ENCODE peak calls at places on chromosomes 4 and X, in seven cellular contexts. D is body of pancreas, X is IMR-90, V is Calu3, E is type B pancreatic cell, T is endodermal cell, A is fibroblast of pulmonary artery. I is an unnamed sample.

GRCh38 chr4:7420661-7421040 is 14.1 kb downstream of the PSAPL1 start:
- DNase-seq in D (peak; percentile 8), X (no peak), V (no peak), E (no peak), T (peak; percentile 24), A (no peak), I (no peak)

GRCh38 chr4:30429813-30430466 is 290.2 kb upstream of the PCDH7 start:
- DNase-seq in D (no peak), X (peak; percentile 87), V (no peak), E (no peak), T (no peak), A (peak; percentile 82), I (no peak)

GRCh38 chr4:155667538-155668511 is 1.2 kb downstream of the GUCY1A1 start:
- DNase-seq in D (peak; percentile 36), X (peak; percentile 27), V (peak; percentile 45), E (peak; percentile 73), T (peak; percentile 76), A (peak; percentile 35), I (peak; percentile 35)

GRCh38 chr4:107837298-107837697 is 12.6 kb downstream of the SGMS2 start:
- DNase-seq in D (no peak), X (no peak), V (no peak), E (no peak), T (no peak), A (no peak), I (no peak)

GRCh38 chrX:134727363-134727762 is 69.1 kb upstream of the PLAC1 start:
- DNase-seq in D (no peak), X (no peak), V (no peak), E (no peak), T (no peak), A (no peak), I (no peak)

GRCh38 chr4:38160487-38161207 is 200.4 kb downstream of the PTTG2 start:
- DNase-seq in D (peak; percentile 71), X (peak; percentile 99), V (peak; percentile 62), E (no peak), T (peak; percentile 55), A (peak; percentile 99), I (no peak)

GRCh38 chr4:121951570-121952110 is at the start of gene TRPC3:
- DNase-seq in D (no peak), X (peak; percentile 25), V (no peak), E (peak; percentile 70), T (peak; percentile 74), A (no peak), I (no peak)

GRCh38 chr4:8144359-8144758 is 14.3 kb downstream of the ABLIM2 start:
- DNase-seq in D (no peak), X (no peak), V (no peak), E (no peak), T (peak; percentile 78), A (no peak), I (no peak)

GRCh38 chr4:37759833-37760232 is 66.7 kb upstream of the PGM2 start:
- DNase-seq in D (no peak), X (no peak), V (no peak), E (no peak), T (no peak), A (no peak), I (no peak)

DNA sequence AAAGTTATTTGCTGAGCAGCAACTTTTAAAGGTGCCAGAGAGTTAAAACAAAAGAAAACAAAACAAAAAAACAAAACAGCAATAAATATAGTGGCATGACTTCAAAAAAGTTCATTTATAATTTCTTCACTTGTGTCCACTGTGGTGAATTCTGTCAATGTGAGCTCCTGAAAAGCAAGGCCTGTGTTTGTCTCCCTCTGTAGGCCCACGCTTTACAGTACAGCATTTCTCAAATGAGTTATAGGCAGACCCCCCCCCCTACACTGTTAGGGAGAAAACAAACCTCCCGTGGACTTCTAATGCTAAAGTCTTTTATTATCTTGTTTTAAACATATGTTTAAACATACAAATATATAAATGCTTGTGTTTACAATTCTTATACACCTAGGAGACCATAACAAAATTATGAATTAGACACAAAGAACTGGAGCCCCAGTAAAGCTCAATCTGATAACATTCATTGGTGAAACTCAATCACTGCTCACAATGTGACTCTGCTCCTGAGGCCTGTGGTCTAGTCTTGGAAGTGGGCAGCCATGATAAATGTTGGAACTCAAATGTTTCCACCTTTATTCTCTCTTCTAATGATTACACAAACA is 47.0 kb upstream of the SCOC start:
- DNase-seq in D (no peak), X (peak; percentile 65), V (peak; percentile 14), E (no peak), T (peak; percentile 66), A (peak; percentile 73), I (no peak)
- TF ChIP-seq CTCF in D (peak; percentile 51), X (peak; percentile 74), V (peak; percentile 32), E (peak; percentile 75), T (peak; percentile 86), A (peak; percentile 76), I (no peak)

GRCh38 chr4:123994917-123995316 is 598.3 kb downstream of the SPRY1 start:
- DNase-seq in D (no peak), X (no peak), V (no peak), E (no peak), T (no peak), A (no peak), I (no peak)
- TF ChIP-seq CTCF in D (no peak), X (no peak), V (no peak), E (peak; percentile 66), T (peak; percentile 66), A (peak; percentile 26), I (no peak)

GRCh38 chr4:21888195-21888976 is 60.2 kb downstream of the KCNIP4 start:
- DNase-seq in D (no peak), X (peak; percentile 93), V (no peak), E (no peak), T (no peak), A (peak; percentile 82), I (no peak)

GRCh38 chr4:21887481-21887880 is 61.1 kb downstream of the KCNIP4 start:
- DNase-seq in D (no peak), X (no peak), V (no peak), E (no peak), T (no peak), A (no peak), I (no peak)

GRCh38 chr4:21898101-21898500 is 50.5 kb downstream of the KCNIP4 start:
- DNase-seq in D (no peak), X (no peak), V (no peak), E (no peak), T (no peak), A (no peak), I (no peak)

GRCh38 chr4:21896767-21897166 is 51.8 kb downstream of the KCNIP4 start:
- DNase-seq in D (no peak), X (no peak), V (no peak), E (no peak), T (no peak), A (no peak), I (no peak)

DNA sequence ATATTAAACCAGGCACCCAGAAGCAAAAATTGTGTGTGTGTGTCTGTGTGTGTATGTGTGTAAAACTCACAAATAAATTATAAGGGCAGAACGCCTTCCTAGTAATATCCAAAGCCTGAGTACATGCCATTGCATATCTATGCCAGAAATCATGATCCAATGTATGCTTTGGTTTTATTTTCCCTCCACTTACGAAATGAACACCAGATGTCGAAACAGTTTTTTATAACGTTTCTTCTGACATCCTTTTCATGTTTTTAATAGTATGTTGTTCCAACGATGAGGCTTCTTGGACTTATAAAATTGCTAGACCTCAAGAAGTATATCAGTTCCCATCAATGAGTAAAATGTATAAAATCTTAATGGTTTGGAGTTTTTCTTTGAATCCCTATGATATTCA is 55.4 kb downstream of the KCNIP4 start:
- DNase-seq in D (no peak), X (no peak), V (no peak), E (no peak), T (no peak), A (no peak), I (no peak)
- TF ChIP-seq CTCF in D (no peak), X (no peak), V (no peak), E (no peak), T (no peak), A (no peak), I (no peak)

GRCh38 chrX:133249659-133250058 is 31.5 kb upstream of the TFDP3 start:
- DNase-seq in D (no peak), X (no peak), V (no peak), E (no peak), T (no peak), A (peak; percentile 0), I (no peak)

GRCh38 chrX:133250184-133251080 is 32.3 kb upstream of the TFDP3 start:
- DNase-seq in D (no peak), X (no peak), V (no peak), E (no peak), T (no peak), A (no peak), I (no peak)

GRCh38 chrX:133246921-133247320 is 28.8 kb upstream of the TFDP3 start:
- DNase-seq in D (no peak), X (no peak), V (no peak), E (no peak), T (no peak), A (no peak), I (no peak)

DNA sequence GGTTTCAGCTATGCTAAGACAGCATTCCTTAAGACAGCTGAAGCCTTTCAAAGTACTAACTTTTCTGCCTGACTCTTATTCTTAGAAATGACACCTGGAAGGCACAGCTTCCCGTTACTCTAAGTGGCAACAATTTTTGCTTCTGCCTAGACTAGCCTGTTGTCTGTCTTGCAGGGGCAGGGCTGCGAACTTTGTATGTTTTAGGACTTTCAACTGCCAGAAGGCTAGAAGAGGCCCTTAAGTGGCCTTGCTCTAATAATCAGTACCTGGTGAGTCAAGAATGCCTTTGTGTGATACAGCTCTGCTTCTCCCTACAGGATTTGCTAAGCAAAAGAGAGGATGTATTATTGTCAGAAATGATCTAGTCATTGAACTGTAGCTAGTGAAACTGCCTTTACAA is 30.0 kb upstream of the TFDP3 start:
- DNase-seq in D (no peak), X (no peak), V (no peak), E (no peak), T (no peak), A (no peak), I (no peak)
- TF ChIP-seq CTCF in D (no peak), X (no peak), V (no peak), E (no peak), T (no peak), A (no peak), I (no peak)

DNA sequence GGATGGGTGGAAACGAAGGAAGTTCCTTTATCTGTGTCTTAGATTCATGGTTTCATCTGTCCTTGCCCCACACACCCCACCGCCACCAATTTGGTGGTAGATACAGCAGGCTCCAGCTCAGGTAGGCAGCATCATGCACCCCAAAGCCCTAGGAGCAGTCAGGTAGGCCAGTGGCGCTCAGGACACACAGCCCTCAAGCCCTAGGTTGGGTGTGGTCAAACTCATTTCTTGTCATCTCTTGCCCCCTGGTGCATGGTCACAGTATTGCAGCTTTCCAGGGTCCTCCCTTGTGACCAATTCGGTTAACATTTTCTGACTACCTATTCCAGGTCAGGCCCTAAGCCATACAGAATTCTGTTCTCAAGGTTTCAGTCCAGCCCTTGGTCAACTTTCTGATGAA is 14.5 kb upstream of the PRRG3 start:
- DNase-seq in D (peak; percentile 63), X (peak; percentile 2), V (peak; percentile 70), E (no peak), T (peak; percentile 91), A (peak; percentile 12), I (peak; percentile 60)
- TF ChIP-seq CTCF in D (peak; percentile 59), X (peak; percentile 40), V (peak; percentile 44), E (peak; percentile 79), T (peak; percentile 79), A (peak; percentile 30), I (peak; percentile 95)

GRCh38 chrX:119189115-119189514 is 47.0 kb upstream of the PGRMC1 start:
- DNase-seq in D (no peak), X (no peak), V (no peak), E (no peak), T (no peak), A (no peak), I (no peak)
- TF ChIP-seq CTCF in D (no peak), X (no peak), V (no peak), E (no peak), T (peak; percentile 53), A (no peak), I (no peak)

GRCh38 chrX:120857240-120857639 is 18.4 kb downstream of the CT47B1 start:
- DNase-seq in D (no peak), X (no peak), V (peak; percentile 11), E (no peak), T (peak; percentile 91), A (peak; percentile 1), I (no peak)
- TF ChIP-seq CTCF in D (no peak), X (no peak), V (no peak), E (no peak), T (peak; percentile 73), A (peak; percentile 13), I (no peak)